ENCODE peak calls at places on chromosomes 1 and 21, in four cellular contexts. One of them, this sample, is unnamed.

GRCh38 chr1:53511323-53511932 is 52.2 kb downstream of the DMRTB1 start:
- DNase-seq in HT-29: no peak
- DNase-seq in left cardiac atrium: peak
- DNase-seq in stimulated activated CD8-positive, alpha-beta memory T cell treated with anti-CD3 and anti-CD28 coated beads, Interleukin-7, amount 100 ng/mL, for 4 hours: no peak
- DNase-seq in this sample: no peak

GRCh38 chr1:7525664-7526063 is 245.4 kb upstream of the VAMP3 start:
- DNase-seq in HT-29: no peak
- DNase-seq in left cardiac atrium: no peak
- DNase-seq in stimulated activated CD8-positive, alpha-beta memory T cell treated with anti-CD3 and anti-CD28 coated beads, Interleukin-7, amount 100 ng/mL, for 4 hours: no peak
- DNase-seq in this sample: no peak

GRCh38 chr1:117563492-117563875 is 42.4 kb upstream of the TENT5C start:
- DNase-seq in HT-29: no peak
- DNase-seq in left cardiac atrium: no peak
- DNase-seq in stimulated activated CD8-positive, alpha-beta memory T cell treated with anti-CD3 and anti-CD28 coated beads, Interleukin-7, amount 100 ng/mL, for 4 hours: no peak
- DNase-seq in this sample: no peak

GRCh38 chr1:68173283-68174172 is 58.8 kb downstream of the WLS start:
- DNase-seq in HT-29: no peak
- DNase-seq in left cardiac atrium: no peak
- DNase-seq in stimulated activated CD8-positive, alpha-beta memory T cell treated with anti-CD3 and anti-CD28 coated beads, Interleukin-7, amount 100 ng/mL, for 4 hours: no peak
- DNase-seq in this sample: peak

GRCh38 chr21:33136898-33137502 is 67.1 kb downstream of the OLIG1 start:
- DNase-seq in HT-29: no peak
- DNase-seq in left cardiac atrium: no peak
- DNase-seq in stimulated activated CD8-positive, alpha-beta memory T cell treated with anti-CD3 and anti-CD28 coated beads, Interleukin-7, amount 100 ng/mL, for 4 hours: no peak
- DNase-seq in this sample: no peak

GRCh38 chr1:186497651-186498050 is 36.7 kb upstream of the PDC start:
- DNase-seq in HT-29: no peak
- DNase-seq in left cardiac atrium: no peak
- DNase-seq in stimulated activated CD8-positive, alpha-beta memory T cell treated with anti-CD3 and anti-CD28 coated beads, Interleukin-7, amount 100 ng/mL, for 4 hours: no peak
- DNase-seq in this sample: no peak

GRCh38 chr1:54263601-54264226 is 63.7 kb downstream of the MRPL37 start:
- DNase-seq in HT-29: no peak
- DNase-seq in left cardiac atrium: no peak
- DNase-seq in stimulated activated CD8-positive, alpha-beta memory T cell treated with anti-CD3 and anti-CD28 coated beads, Interleukin-7, amount 100 ng/mL, for 4 hours: no peak
- DNase-seq in this sample: no peak

GRCh38 chr21:42495765-42496119 is 282 bp downstream of the RSPH1 start:
- DNase-seq in HT-29: peak
- DNase-seq in left cardiac atrium: no peak
- DNase-seq in stimulated activated CD8-positive, alpha-beta memory T cell treated with anti-CD3 and anti-CD28 coated beads, Interleukin-7, amount 100 ng/mL, for 4 hours: no peak
- DNase-seq in this sample: no peak

GRCh38 chr21:27802816-27803475 is 836.1 kb upstream of the ADAMTS5 start:
- DNase-seq in HT-29: peak
- DNase-seq in left cardiac atrium: no peak
- DNase-seq in stimulated activated CD8-positive, alpha-beta memory T cell treated with anti-CD3 and anti-CD28 coated beads, Interleukin-7, amount 100 ng/mL, for 4 hours: no peak
- DNase-seq in this sample: peak

GRCh38 chr1:162305969-162306368 is 70.7 kb downstream of the SPATA46 start:
- DNase-seq in HT-29: peak
- DNase-seq in left cardiac atrium: no peak
- DNase-seq in stimulated activated CD8-positive, alpha-beta memory T cell treated with anti-CD3 and anti-CD28 coated beads, Interleukin-7, amount 100 ng/mL, for 4 hours: no peak
- DNase-seq in this sample: no peak

GRCh38 chr1:88088481-88088880 is 595.6 kb upstream of the PKN2 start:
- DNase-seq in HT-29: no peak
- DNase-seq in left cardiac atrium: no peak
- DNase-seq in stimulated activated CD8-positive, alpha-beta memory T cell treated with anti-CD3 and anti-CD28 coated beads, Interleukin-7, amount 100 ng/mL, for 4 hours: no peak
- DNase-seq in this sample: no peak

GRCh38 chr1:109112652-109113285 is 1.1 kb upstream of the ELAPOR1 start:
- DNase-seq in HT-29: peak
- DNase-seq in left cardiac atrium: peak
- DNase-seq in stimulated activated CD8-positive, alpha-beta memory T cell treated with anti-CD3 and anti-CD28 coated beads, Interleukin-7, amount 100 ng/mL, for 4 hours: peak
- DNase-seq in this sample: peak

GRCh38 chr1:162633327-162633762 is 1.1 kb downstream of the DDR2 start:
- DNase-seq in HT-29: no peak
- DNase-seq in left cardiac atrium: no peak
- DNase-seq in stimulated activated CD8-positive, alpha-beta memory T cell treated with anti-CD3 and anti-CD28 coated beads, Interleukin-7, amount 100 ng/mL, for 4 hours: no peak
- DNase-seq in this sample: peak

GRCh38 chr1:193927550-193927949 is 741.1 kb upstream of the B3GALT2 start:
- DNase-seq in HT-29: no peak
- DNase-seq in left cardiac atrium: no peak
- DNase-seq in stimulated activated CD8-positive, alpha-beta memory T cell treated with anti-CD3 and anti-CD28 coated beads, Interleukin-7, amount 100 ng/mL, for 4 hours: no peak
- DNase-seq in this sample: no peak

GRCh38 chr1:107883562-107883961 is 81.4 kb downstream of the VAV3 start:
- DNase-seq in HT-29: no peak
- DNase-seq in left cardiac atrium: no peak
- DNase-seq in stimulated activated CD8-positive, alpha-beta memory T cell treated with anti-CD3 and anti-CD28 coated beads, Interleukin-7, amount 100 ng/mL, for 4 hours: no peak
- DNase-seq in this sample: no peak

GRCh38 chr1:84619383-84620093 is 45.3 kb upstream of the CTBS start:
- DNase-seq in HT-29: peak
- DNase-seq in left cardiac atrium: no peak
- DNase-seq in stimulated activated CD8-positive, alpha-beta memory T cell treated with anti-CD3 and anti-CD28 coated beads, Interleukin-7, amount 100 ng/mL, for 4 hours: peak
- DNase-seq in this sample: peak

GRCh38 chr1:181141431-181141910 is 53.0 kb downstream of the IER5 start:
- DNase-seq in HT-29: no peak
- DNase-seq in left cardiac atrium: peak
- DNase-seq in stimulated activated CD8-positive, alpha-beta memory T cell treated with anti-CD3 and anti-CD28 coated beads, Interleukin-7, amount 100 ng/mL, for 4 hours: peak
- DNase-seq in this sample: peak

GRCh38 chr1:110686188-110686587 is 11.4 kb upstream of the KCNA3 start:
- DNase-seq in HT-29: no peak
- DNase-seq in left cardiac atrium: no peak
- DNase-seq in stimulated activated CD8-positive, alpha-beta memory T cell treated with anti-CD3 and anti-CD28 coated beads, Interleukin-7, amount 100 ng/mL, for 4 hours: no peak
- DNase-seq in this sample: no peak

GRCh38 chr1:32063261-32063681 is 9.5 kb upstream of the TMEM39B start:
- DNase-seq in HT-29: peak
- DNase-seq in left cardiac atrium: no peak
- DNase-seq in stimulated activated CD8-positive, alpha-beta memory T cell treated with anti-CD3 and anti-CD28 coated beads, Interleukin-7, amount 100 ng/mL, for 4 hours: no peak
- DNase-seq in this sample: peak

GRCh38 chr1:220516722-220517042 is 11.3 kb upstream of the MARK1 start:
- DNase-seq in HT-29: no peak
- DNase-seq in left cardiac atrium: no peak
- DNase-seq in stimulated activated CD8-positive, alpha-beta memory T cell treated with anti-CD3 and anti-CD28 coated beads, Interleukin-7, amount 100 ng/mL, for 4 hours: no peak
- DNase-seq in this sample: no peak

GRCh38 chr1:6412896-6413295 is 6.8 kb downstream of the HES2 start:
- DNase-seq in HT-29: no peak
- DNase-seq in left cardiac atrium: no peak
- DNase-seq in stimulated activated CD8-positive, alpha-beta memory T cell treated with anti-CD3 and anti-CD28 coated beads, Interleukin-7, amount 100 ng/mL, for 4 hours: no peak
- DNase-seq in this sample: no peak

GRCh38 chr1:201214886-201215285 is 24.3 kb downstream of the IGFN1 start:
- DNase-seq in HT-29: no peak
- DNase-seq in left cardiac atrium: no peak
- DNase-seq in stimulated activated CD8-positive, alpha-beta memory T cell treated with anti-CD3 and anti-CD28 coated beads, Interleukin-7, amount 100 ng/mL, for 4 hours: no peak
- DNase-seq in this sample: no peak

GRCh38 chr1:53552146-53552940 is 93.1 kb downstream of the DMRTB1 start:
- DNase-seq in HT-29: no peak
- DNase-seq in left cardiac atrium: peak
- DNase-seq in stimulated activated CD8-positive, alpha-beta memory T cell treated with anti-CD3 and anti-CD28 coated beads, Interleukin-7, amount 100 ng/mL, for 4 hours: no peak
- DNase-seq in this sample: no peak

GRCh38 chr1:167152192-167152876 is 58.5 kb downstream of the STYXL2 start:
- DNase-seq in HT-29: no peak
- DNase-seq in left cardiac atrium: no peak
- DNase-seq in stimulated activated CD8-positive, alpha-beta memory T cell treated with anti-CD3 and anti-CD28 coated beads, Interleukin-7, amount 100 ng/mL, for 4 hours: no peak
- DNase-seq in this sample: no peak

GRCh38 chr1:223665592-223666312 is at the start of gene CAPN8:
- DNase-seq in HT-29: peak
- DNase-seq in left cardiac atrium: no peak
- DNase-seq in stimulated activated CD8-positive, alpha-beta memory T cell treated with anti-CD3 and anti-CD28 coated beads, Interleukin-7, amount 100 ng/mL, for 4 hours: no peak
- DNase-seq in this sample: no peak

GRCh38 chr1:233364695-233365539 is 37.4 kb downstream of the MAP3K21 start:
- DNase-seq in HT-29: peak
- DNase-seq in left cardiac atrium: no peak
- DNase-seq in stimulated activated CD8-positive, alpha-beta memory T cell treated with anti-CD3 and anti-CD28 coated beads, Interleukin-7, amount 100 ng/mL, for 4 hours: no peak
- DNase-seq in this sample: no peak

GRCh38 chr1:149849246-149849946 is 50.0 kb upstream of the BOLA1 start:
- DNase-seq in HT-29: peak
- DNase-seq in left cardiac atrium: no peak
- DNase-seq in stimulated activated CD8-positive, alpha-beta memory T cell treated with anti-CD3 and anti-CD28 coated beads, Interleukin-7, amount 100 ng/mL, for 4 hours: no peak
- DNase-seq in this sample: no peak

GRCh38 chr1:92461364-92462097 is 25.2 kb downstream of the GFI1 start:
- DNase-seq in HT-29: no peak
- DNase-seq in left cardiac atrium: no peak
- DNase-seq in stimulated activated CD8-positive, alpha-beta memory T cell treated with anti-CD3 and anti-CD28 coated beads, Interleukin-7, amount 100 ng/mL, for 4 hours: no peak
- DNase-seq in this sample: no peak

GRCh38 chr1:85581802-85582686 is 1.5 kb downstream of the CCN1 start:
- DNase-seq in HT-29: peak
- DNase-seq in left cardiac atrium: peak
- DNase-seq in stimulated activated CD8-positive, alpha-beta memory T cell treated with anti-CD3 and anti-CD28 coated beads, Interleukin-7, amount 100 ng/mL, for 4 hours: no peak
- DNase-seq in this sample: peak

GRCh38 chr1:247738315-247738714 is at the start of gene OR14K1:
- DNase-seq in HT-29: no peak
- DNase-seq in left cardiac atrium: no peak
- DNase-seq in stimulated activated CD8-positive, alpha-beta memory T cell treated with anti-CD3 and anti-CD28 coated beads, Interleukin-7, amount 100 ng/mL, for 4 hours: no peak
- DNase-seq in this sample: no peak

GRCh38 chr1:86965012-86965826 is 50.8 kb downstream of the HS2ST1 start:
- DNase-seq in HT-29: peak
- DNase-seq in left cardiac atrium: no peak
- DNase-seq in stimulated activated CD8-positive, alpha-beta memory T cell treated with anti-CD3 and anti-CD28 coated beads, Interleukin-7, amount 100 ng/mL, for 4 hours: no peak
- DNase-seq in this sample: peak

GRCh38 chr1:38131024-38131585 is 84.5 kb upstream of the POU3F1 start:
- DNase-seq in HT-29: no peak
- DNase-seq in left cardiac atrium: no peak
- DNase-seq in stimulated activated CD8-positive, alpha-beta memory T cell treated with anti-CD3 and anti-CD28 coated beads, Interleukin-7, amount 100 ng/mL, for 4 hours: no peak
- DNase-seq in this sample: no peak

GRCh38 chr1:180594723-180595122 is 36.0 kb downstream of the OVAAL start:
- DNase-seq in HT-29: no peak
- DNase-seq in left cardiac atrium: no peak
- DNase-seq in stimulated activated CD8-positive, alpha-beta memory T cell treated with anti-CD3 and anti-CD28 coated beads, Interleukin-7, amount 100 ng/mL, for 4 hours: no peak
- DNase-seq in this sample: no peak

GRCh38 chr1:67646145-67647035 is 38.6 kb upstream of the GADD45A start:
- DNase-seq in HT-29: no peak
- DNase-seq in left cardiac atrium: peak
- DNase-seq in stimulated activated CD8-positive, alpha-beta memory T cell treated with anti-CD3 and anti-CD28 coated beads, Interleukin-7, amount 100 ng/mL, for 4 hours: no peak
- DNase-seq in this sample: peak

GRCh38 chr1:180881806-180882509 is 30.7 kb upstream of the KIAA1614 start:
- DNase-seq in HT-29: peak
- DNase-seq in left cardiac atrium: no peak
- DNase-seq in stimulated activated CD8-positive, alpha-beta memory T cell treated with anti-CD3 and anti-CD28 coated beads, Interleukin-7, amount 100 ng/mL, for 4 hours: no peak
- DNase-seq in this sample: peak

GRCh38 chr1:116785006-116785405 is 30.8 kb downstream of the CD2 start:
- DNase-seq in HT-29: no peak
- DNase-seq in left cardiac atrium: no peak
- DNase-seq in stimulated activated CD8-positive, alpha-beta memory T cell treated with anti-CD3 and anti-CD28 coated beads, Interleukin-7, amount 100 ng/mL, for 4 hours: no peak
- DNase-seq in this sample: no peak